ENCODE peak calls at places on chromosomes 4 and X, in nine cellular contexts. D is GM23248, K is neural progenitor cell, O is OCI-LY7, R is PC-3, X is GM23338, V is HCT116, B is MM.1S, U is SK-N-SH. T is an unnamed sample.

GRCh38 chrX:41734530-41734929 is 10.5 kb downstream of the GPR82 start:
- DNase-seq in D (peak), K (peak), O (peak), R (peak), X (peak), V (peak), B (no peak), U (peak), T (no peak)

GRCh38 chr4:155946486-155946885 is 7.2 kb downstream of the CTSO start:
- DNase-seq in D (no peak), K (no peak), O (no peak), R (no peak), X (no peak), V (no peak), B (no peak), U (no peak), T (no peak)

GRCh38 chr4:52945982-52946381 is 83.9 kb downstream of the RASL11B start:
- DNase-seq in D (no peak), K (no peak), O (no peak), R (no peak), X (no peak), V (no peak), B (no peak), U (no peak), T (no peak)

GRCh38 chrX:154486052-154486395 is 391 bp downstream of the UBL4A start:
- DNase-seq in D (peak), K (no peak), O (peak), R (no peak), X (peak), V (no peak), B (peak), U (peak), T (peak)

GRCh38 chrX:132022863-132023116 is 312 bp upstream of the STK26 start:
- DNase-seq in D (no peak), K (no peak), O (no peak), R (no peak), X (no peak), V (no peak), B (peak), U (no peak), T (no peak)

GRCh38 chr4:37073226-37073840 is 171.2 kb upstream of the NWD2 start:
- DNase-seq in D (no peak), K (no peak), O (no peak), R (peak), X (no peak), V (no peak), B (no peak), U (peak), T (no peak)

GRCh38 chrX:84907324-84907946 is 96.2 kb upstream of the APOOL start:
- DNase-seq in D (peak), K (peak), O (peak), R (peak), X (peak), V (no peak), B (peak), U (peak), T (peak)

GRCh38 chr4:147421456-147421855 is 59.4 kb upstream of the EDNRA start:
- DNase-seq in D (no peak), K (no peak), O (no peak), R (no peak), X (no peak), V (no peak), B (no peak), U (no peak), T (no peak)

GRCh38 chr4:98838528-98838927 is 90.4 kb downstream of the EIF4E start:
- DNase-seq in D (no peak), K (no peak), O (no peak), R (no peak), X (no peak), V (no peak), B (no peak), U (no peak), T (no peak)

GRCh38 chrX:23317799-23318724 is 16.6 kb upstream of the PTCHD1 start:
- DNase-seq in D (peak), K (peak), O (peak), R (peak), X (peak), V (no peak), B (peak), U (peak), T (peak)

GRCh38 chr4:117466388-117466787 is 381.0 kb upstream of the TRAM1L1 start:
- DNase-seq in D (no peak), K (no peak), O (no peak), R (peak), X (peak), V (no peak), B (no peak), U (no peak), T (no peak)

GRCh38 chr4:168648929-168649328 is 152.1 kb downstream of the PALLD start:
- DNase-seq in D (peak), K (no peak), O (no peak), R (peak), X (no peak), V (no peak), B (no peak), U (no peak), T (no peak)

GRCh38 chrX:120769576-120770341 is 105.9 kb downstream of the CT47B1 start:
- DNase-seq in D (peak), K (peak), O (peak), R (peak), X (peak), V (peak), B (peak), U (peak), T (peak)

GRCh38 chr4:8167815-8168214 is 9.2 kb upstream of the ABLIM2 start:
- DNase-seq in D (no peak), K (no peak), O (no peak), R (no peak), X (no peak), V (no peak), B (no peak), U (no peak), T (no peak)

GRCh38 chr4:109294006-109294405 is 8.5 kb downstream of the COL25A1 start:
- DNase-seq in D (peak), K (peak), O (peak), R (peak), X (peak), V (peak), B (peak), U (peak), T (peak)

GRCh38 chrX:41085883-41086626 is 810 bp downstream of the USP9X start:
- DNase-seq in D (peak), K (peak), O (peak), R (peak), X (peak), V (no peak), B (peak), U (peak), T (peak)

GRCh38 chr4:54063224-54063623 is 1.2 kb downstream of the CHIC2 start:
- DNase-seq in D (peak), K (no peak), O (no peak), R (peak), X (no peak), V (no peak), B (no peak), U (no peak), T (no peak)

GRCh38 chr4:87188932-87189331 is 31.5 kb downstream of the KLHL8 start:
- DNase-seq in D (no peak), K (no peak), O (no peak), R (peak), X (no peak), V (no peak), B (no peak), U (no peak), T (no peak)

GRCh38 chr4:26127851-26128337 is 192.9 kb upstream of the RBPJ start:
- DNase-seq in D (peak), K (no peak), O (no peak), R (peak), X (peak), V (no peak), B (no peak), U (no peak), T (no peak)

GRCh38 chrX:133415276-133416105 is at the start of gene GPC4:
- DNase-seq in D (peak), K (peak), O (no peak), R (peak), X (peak), V (peak), B (peak), U (peak), T (peak)

GRCh38 chr4:43242611-43243010 is 350.1 kb downstream of the GRXCR1 start:
- DNase-seq in D (peak), K (no peak), O (no peak), R (peak), X (no peak), V (no peak), B (no peak), U (no peak), T (no peak)

GRCh38 chrX:74449322-74449936 is 28.1 kb downstream of the SLC16A2 start:
- DNase-seq in D (peak), K (no peak), O (no peak), R (peak), X (no peak), V (peak), B (no peak), U (no peak), T (no peak)

GRCh38 chr4:1248262-1249147 is at the start of gene CTBP1:
- DNase-seq in D (peak), K (peak), O (peak), R (peak), X (peak), V (peak), B (peak), U (peak), T (peak)

GRCh38 chr4:72313121-72313520 is 255.9 kb downstream of the ADAMTS3 start:
- DNase-seq in D (peak), K (no peak), O (no peak), R (no peak), X (no peak), V (no peak), B (no peak), U (no peak), T (no peak)

GRCh38 chr4:72314869-72315268 is 254.2 kb downstream of the ADAMTS3 start:
- DNase-seq in D (peak), K (no peak), O (no peak), R (peak), X (no peak), V (no peak), B (no peak), U (no peak), T (peak)

GRCh38 chr4:72312032-72312650 is 256.9 kb downstream of the ADAMTS3 start:
- DNase-seq in D (peak), K (peak), O (no peak), R (peak), X (peak), V (no peak), B (no peak), U (no peak), T (peak)

GRCh38 chr4:72305620-72306019 is 263.4 kb downstream of the ADAMTS3 start:
- DNase-seq in D (no peak), K (no peak), O (no peak), R (no peak), X (no peak), V (no peak), B (no peak), U (no peak), T (no peak)

GRCh38 chr4:72311291-72311690 is 257.7 kb downstream of the ADAMTS3 start:
- DNase-seq in D (peak), K (no peak), O (no peak), R (peak), X (no peak), V (no peak), B (no peak), U (no peak), T (no peak)
- H3K27ac ChIP-seq in D (peak), K (no peak), O (no peak), R (peak), X (no peak), V (no peak), B (no peak), U (no peak), T (no peak)

GRCh38 chrX:129933700-129934099 is 27.7 kb downstream of the UTP14A start:
- DNase-seq in D (peak), K (no peak), O (no peak), R (no peak), X (no peak), V (no peak), B (no peak), U (no peak), T (peak)
- TF ChIP-seq EZH2phosphoT487 in D (no peak), K (no peak), O (no peak), R (no peak), X (no peak), V (no peak), B (no peak), U (no peak), T (no peak)

DNA sequence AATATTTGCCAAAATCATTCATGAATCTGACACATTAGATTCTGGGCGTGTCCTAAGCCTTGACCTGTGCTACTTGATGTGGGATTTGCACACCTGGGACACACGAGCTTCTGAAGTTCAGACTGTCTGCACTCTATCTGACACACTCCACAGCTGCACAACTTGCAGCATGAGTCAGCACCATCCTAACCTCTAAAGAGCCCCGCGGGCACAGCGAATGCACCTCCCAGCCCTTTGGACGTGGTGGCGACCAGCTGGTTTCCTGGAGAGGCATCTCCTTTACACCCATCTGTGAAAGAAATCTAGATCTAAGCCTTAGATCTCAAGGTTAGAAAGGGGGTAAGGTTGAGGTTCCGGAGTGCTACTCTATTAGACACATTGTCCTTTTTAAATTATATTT is 69.2 kb downstream of the SORBS2 start:
- DNase-seq in D (peak), K (no peak), O (no peak), R (peak), X (no peak), V (no peak), B (peak), U (no peak), T (no peak)
- H3K27ac ChIP-seq in D (no peak), K (no peak), O (no peak), R (no peak), X (no peak), V (no peak), B (no peak), U (no peak), T (no peak)

GRCh38 chr4:7158991-7159390 is 33.3 kb upstream of the SORCS2 start:
- DNase-seq in D (no peak), K (no peak), O (no peak), R (no peak), X (no peak), V (no peak), B (no peak), U (no peak), T (no peak)

GRCh38 chr4:7159923-7160322 is 32.4 kb upstream of the SORCS2 start:
- DNase-seq in D (no peak), K (no peak), O (no peak), R (no peak), X (no peak), V (no peak), B (no peak), U (no peak), T (peak)

GRCh38 chr4:7157666-7158065 is 34.7 kb upstream of the SORCS2 start:
- DNase-seq in D (no peak), K (no peak), O (no peak), R (no peak), X (no peak), V (no peak), B (no peak), U (no peak), T (no peak)

GRCh38 chr4:7157140-7157488 is 35.2 kb upstream of the SORCS2 start:
- DNase-seq in D (no peak), K (no peak), O (no peak), R (no peak), X (no peak), V (no peak), B (no peak), U (peak), T (no peak)

GRCh38 chr4:7158081-7158750 is 34.1 kb upstream of the SORCS2 start:
- DNase-seq in D (no peak), K (no peak), O (no peak), R (no peak), X (no peak), V (no peak), B (no peak), U (no peak), T (no peak)
- TF ChIP-seq EZH2phosphoT487 in D (no peak), K (no peak), O (no peak), R (no peak), X (no peak), V (no peak), B (no peak), U (no peak), T (no peak)

DNA sequence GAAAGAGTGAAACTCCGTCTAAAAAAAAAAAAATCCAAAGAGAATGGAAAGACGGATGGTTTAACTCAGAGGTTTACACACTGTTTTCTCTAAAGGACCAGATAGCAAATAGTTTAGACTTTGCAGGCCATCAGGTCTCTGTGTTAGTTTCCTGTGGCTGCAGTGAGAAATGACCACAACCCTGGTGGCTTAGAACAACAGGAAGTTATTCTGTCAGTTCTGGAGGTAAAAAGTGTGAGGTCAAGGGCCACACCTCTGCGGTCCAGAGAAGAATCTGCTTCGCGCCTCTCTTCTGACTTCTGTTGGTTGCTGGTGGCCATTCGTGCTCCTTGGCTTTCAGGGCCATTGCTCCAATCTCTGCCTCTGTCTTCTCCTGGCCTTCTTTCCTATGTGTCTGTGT is 76.9 kb downstream of the TENM3 start:
- DNase-seq in D (no peak), K (no peak), O (no peak), R (no peak), X (no peak), V (no peak), B (no peak), U (no peak), T (no peak)
- H3K27ac ChIP-seq in D (no peak), K (no peak), O (no peak), R (no peak), X (no peak), V (no peak), B (no peak), U (no peak), T (no peak)

DNA sequence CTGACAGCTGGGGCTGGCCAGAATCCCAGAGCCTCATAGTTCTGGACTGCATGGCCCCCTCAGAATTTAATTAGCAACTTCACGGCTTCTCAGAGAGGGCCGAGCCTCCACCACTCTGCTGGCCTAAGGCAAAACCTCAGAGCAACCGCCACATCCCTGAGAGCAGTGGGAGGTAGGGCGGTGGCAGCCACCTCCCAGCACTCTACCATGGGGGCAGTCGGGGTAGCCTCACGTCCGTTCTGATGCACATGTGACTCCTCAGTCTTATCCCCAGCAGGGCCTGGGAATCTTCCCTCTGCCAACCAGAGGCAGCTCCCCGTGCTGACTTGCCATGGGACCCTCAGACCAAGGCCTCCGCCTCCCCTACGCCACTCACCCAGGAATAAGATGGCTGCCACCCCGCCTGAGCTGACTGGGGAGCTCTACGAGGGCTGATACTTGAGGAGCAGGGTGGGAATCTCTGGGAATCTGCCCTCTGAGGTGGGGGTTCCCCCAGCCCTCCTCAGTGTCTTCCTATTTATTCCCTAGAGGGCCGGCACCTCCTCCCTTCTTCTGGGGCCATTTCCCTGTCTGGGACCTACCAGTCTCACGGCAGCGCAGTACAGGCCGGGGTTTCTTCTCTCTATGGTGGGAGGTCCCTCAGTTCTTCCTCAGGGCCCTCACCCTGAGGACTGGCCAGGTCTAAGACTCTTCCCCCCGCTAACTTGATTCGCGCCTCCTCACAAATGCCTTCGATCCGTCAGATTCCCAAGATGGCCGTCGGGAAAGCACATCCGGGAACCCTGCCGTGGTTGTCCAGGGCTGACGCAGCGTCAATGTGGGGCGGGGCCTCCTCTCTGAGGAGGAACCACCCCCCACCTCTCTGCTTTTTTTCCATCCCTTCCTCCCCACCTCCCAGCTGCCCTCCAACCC is at the start of gene MAGEC2:
- DNase-seq in D (no peak), K (no peak), O (no peak), R (no peak), X (no peak), V (no peak), B (no peak), U (no peak), T (no peak)
- TF ChIP-seq EZH2phosphoT487 in D (no peak), K (no peak), O (no peak), R (no peak), X (no peak), V (no peak), B (no peak), U (no peak), T (no peak)

GRCh38 chrX:86263526-86263925 is 115.3 kb downstream of the DACH2 start:
- DNase-seq in D (no peak), K (peak), O (no peak), R (no peak), X (peak), V (no peak), B (no peak), U (no peak), T (no peak)
- H3K27ac ChIP-seq in D (no peak), K (no peak), O (no peak), R (no peak), X (no peak), V (no peak), B (no peak), U (no peak), T (no peak)

DNA sequence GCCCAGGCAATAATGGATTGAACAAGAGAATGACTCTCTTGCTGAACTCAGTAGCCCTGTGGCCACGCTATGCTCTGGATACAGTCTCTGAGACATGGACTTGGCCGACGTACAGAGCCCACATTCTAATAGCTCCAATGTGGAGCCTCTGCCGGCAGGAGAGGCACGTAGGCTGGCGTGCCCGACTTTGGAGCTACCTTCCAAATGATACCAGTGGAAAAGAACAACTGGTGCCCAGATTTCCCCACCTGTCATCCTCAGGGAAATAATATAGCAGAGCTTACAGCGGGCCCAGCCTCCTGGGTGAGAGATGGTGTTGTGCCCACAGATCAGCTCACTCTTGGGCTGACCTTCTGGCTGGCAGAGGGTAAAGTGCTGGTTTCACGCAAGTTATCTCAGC is 10.6 kb downstream of the NDP start:
- DNase-seq in D (no peak), K (no peak), O (no peak), R (no peak), X (no peak), V (no peak), B (no peak), U (no peak), T (no peak)
- TF ChIP-seq EZH2phosphoT487 in D (no peak), K (no peak), O (no peak), R (no peak), X (no peak), V (no peak), B (no peak), U (no peak), T (no peak)

DNA sequence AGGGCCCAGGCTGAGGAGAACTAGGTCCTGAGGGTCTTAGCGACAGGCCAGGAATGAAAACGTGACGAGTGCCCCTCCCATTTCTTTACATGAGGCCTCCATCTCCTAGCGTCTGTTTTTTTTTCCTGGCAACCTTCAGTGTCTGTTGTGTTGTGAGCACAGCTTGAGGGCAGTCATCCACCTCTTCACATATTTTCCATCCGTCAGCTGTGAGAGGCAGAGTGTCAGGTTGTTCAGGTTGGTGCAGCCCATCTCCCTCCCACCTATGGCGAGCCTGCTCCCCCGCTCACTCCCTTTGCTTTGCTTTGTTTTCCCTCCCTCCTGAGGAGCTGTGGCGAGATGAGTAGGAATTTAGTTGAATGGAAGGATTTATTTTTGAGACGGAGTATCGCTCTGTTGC is 51.7 kb upstream of the CHRNA9 start:
- DNase-seq in D (no peak), K (no peak), O (no peak), R (no peak), X (peak), V (no peak), B (no peak), U (no peak), T (peak)
- H3K27ac ChIP-seq in D (no peak), K (no peak), O (no peak), R (peak), X (no peak), V (no peak), B (no peak), U (no peak), T (no peak)